ENCODE peak calls at places on chromosomes 5 and 9, in six cellular contexts. A is HS-5, Y is AML-193, R is NCI-H1417, N is ecto neural progenitor cell, T is cardiac muscle cell. M is an unnamed sample.

GRCh38 chr5:53472720-53473510 is 7.5 kb upstream of the FST start:
- DNase-seq in A (no peak), Y (no peak), R (no peak), N (no peak), T (no peak), M (no peak)

GRCh38 chr9:135780626-135781025 is 78.6 kb downstream of the KCNT1 start:
- DNase-seq in A (no peak), Y (no peak), R (no peak), N (no peak), T (no peak), M (no peak)

GRCh38 chr9:91433180-91433579 is 9.5 kb upstream of the NFIL3 start:
- DNase-seq in A (peak; percentile 89), Y (peak; percentile 67), R (peak; percentile 18), N (no peak), T (peak; percentile 31), M (no peak)

GRCh38 chr5:71957431-71957934 is 149.8 kb upstream of the MAP1B start:
- DNase-seq in A (no peak), Y (no peak), R (no peak), N (no peak), T (no peak), M (no peak)

GRCh38 chr5:168292783-168293696 is 1.6 kb downstream of the WWC1 start:
- DNase-seq in A (no peak), Y (no peak), R (no peak), N (no peak), T (no peak), M (no peak)

GRCh38 chr9:13841801-13842462 is 472.0 kb downstream of the NFIB start:
- DNase-seq in A (no peak), Y (no peak), R (peak; percentile 66), N (no peak), T (peak; percentile 72), M (peak; percentile 94)

GRCh38 chr5:175738595-175739133 is 80.8 kb downstream of the HRH2 start:
- DNase-seq in A (no peak), Y (no peak), R (no peak), N (peak; percentile 26), T (no peak), M (no peak)

GRCh38 chr5:126497506-126497905 is 74.3 kb downstream of the GRAMD2B start:
- DNase-seq in A (no peak), Y (no peak), R (no peak), N (no peak), T (no peak), M (no peak)

GRCh38 chr5:68182534-68182933 is 33.0 kb upstream of the PIK3R1 start:
- DNase-seq in A (no peak), Y (no peak), R (no peak), N (no peak), T (no peak), M (no peak)

GRCh38 chr9:35835216-35835604 is 6.2 kb downstream of the TMEM8B start:
- DNase-seq in A (no peak), Y (peak; percentile 26), R (no peak), N (no peak), T (no peak), M (no peak)

GRCh38 chr9:83554278-83554677 is 16.1 kb upstream of the FRMD3 start:
- DNase-seq in A (no peak), Y (no peak), R (no peak), N (no peak), T (no peak), M (no peak)

GRCh38 chr5:172798422-172799215 is 27.6 kb upstream of the DUSP1 start:
- DNase-seq in A (peak; percentile 88), Y (peak; percentile 94), R (no peak), N (no peak), T (no peak), M (no peak)

GRCh38 chr9:110452227-110452801 is 114.7 kb upstream of the TXNDC8 start:
- DNase-seq in A (no peak), Y (peak; percentile 13), R (no peak), N (no peak), T (peak; percentile 17), M (no peak)

GRCh38 chr9:137606734-137607138 is 1.2 kb downstream of the ARRDC1 start:
- DNase-seq in A (no peak), Y (no peak), R (no peak), N (no peak), T (no peak), M (no peak)

GRCh38 chr9:125888220-125888619 is 141.0 kb downstream of the PBX3 start:
- DNase-seq in A (no peak), Y (no peak), R (no peak), N (no peak), T (no peak), M (no peak)

GRCh38 chr9:126957687-126958053 is 43.1 kb downstream of the RALGPS1 start:
- DNase-seq in A (peak; percentile 29), Y (no peak), R (no peak), N (no peak), T (peak; percentile 39), M (no peak)

GRCh38 chr5:145976431-145977155 is 40.2 kb downstream of the SH3RF2 start:
- DNase-seq in A (no peak), Y (no peak), R (no peak), N (no peak), T (no peak), M (no peak)

GRCh38 chr5:83711982-83712601 is 8.6 kb downstream of the HAPLN1 start:
- DNase-seq in A (peak; percentile 34), Y (peak; percentile 16), R (peak; percentile 48), N (no peak), T (peak; percentile 73), M (peak; percentile 4)

GRCh38 chr5:122313941-122314340 is 1.9 kb downstream of the SNCAIP start:
- DNase-seq in A (no peak), Y (no peak), R (no peak), N (no peak), T (no peak), M (no peak)

M was measured in NCI-H1105 treated with DMSO at 0.1 percent for 48 hours.